ENCODE peak calls at places on chromosomes 13 and 19, in five cellular contexts. J is NB4; R is dorsolateral prefrontal cortex; M is CD8-positive, alpha-beta T cell; Q is fibroblast of mammary gland. L is an unnamed sample.

GRCh38 chr13:39527961-39528720 is 74.9 kb downstream of the LHFPL6 start:
- DNase-seq in J (no peak), R (peak; percentile 47), M (no peak), Q (peak; percentile 96), L (no peak)

GRCh38 chr13:100300213-100300612 is 211.3 kb downstream of the PCCA start:
- DNase-seq in J (no peak), R (no peak), M (no peak), Q (no peak), L (no peak)

GRCh38 chr13:76016799-76017198 is 380.7 kb downstream of the LMO7 start:
- DNase-seq in J (peak; percentile 41), R (no peak), M (no peak), Q (peak; percentile 53), L (no peak)

GRCh38 chr19:53365899-53366493 is 491 bp downstream of the ZNF525 start:
- DNase-seq in J (peak; percentile 54), R (no peak), M (no peak), Q (no peak), L (no peak)

GRCh38 chr19:20787766-20788165 is 11.7 kb downstream of the ZNF66 start:
- DNase-seq in J (no peak), R (no peak), M (no peak), Q (no peak), L (no peak)

GRCh38 chr19:47768604-47769003 is 9.9 kb upstream of the SELENOW start:
- DNase-seq in J (peak; percentile 37), R (no peak), M (no peak), Q (no peak), L (no peak)

GRCh38 chr19:11345122-11345752 is 831 bp downstream of the TMEM205 start:
- DNase-seq in J (no peak), R (no peak), M (no peak), Q (no peak), L (no peak)

GRCh38 chr19:57465680-57466381 is 8.9 kb upstream of the VN1R1 start:
- DNase-seq in J (peak; percentile 62), R (no peak), M (no peak), Q (peak; percentile 32), L (no peak)

GRCh38 chr13:80341771-80342271 is 895 bp upstream of the SPRY2 start:
- DNase-seq in J (peak; percentile 79), R (no peak), M (no peak), Q (peak; percentile 48), L (no peak)

GRCh38 chr19:54279441-54279962 is 1.4 kb downstream of the LILRB2 start:
- DNase-seq in J (no peak), R (no peak), M (no peak), Q (no peak), L (no peak)

GRCh38 chr19:38774181-38774950 is 1.0 kb upstream of the LGALS7 start:
- DNase-seq in J (no peak), R (no peak), M (no peak), Q (no peak), L (no peak)

GRCh38 chr19:38765214-38765613 is 8.1 kb downstream of the LGALS7 start:
- DNase-seq in J (no peak), R (no peak), M (no peak), Q (no peak), L (no peak)

GRCh38 chr19:38766276-38767047 is 6.9 kb downstream of the LGALS7 start:
- DNase-seq in J (no peak), R (no peak), M (no peak), Q (no peak), L (no peak)

GRCh38 chr19:38773469-38774177 is at the start of gene LGALS7:
- DNase-seq in J (no peak), R (no peak), M (no peak), Q (no peak), L (no peak)

DNA sequence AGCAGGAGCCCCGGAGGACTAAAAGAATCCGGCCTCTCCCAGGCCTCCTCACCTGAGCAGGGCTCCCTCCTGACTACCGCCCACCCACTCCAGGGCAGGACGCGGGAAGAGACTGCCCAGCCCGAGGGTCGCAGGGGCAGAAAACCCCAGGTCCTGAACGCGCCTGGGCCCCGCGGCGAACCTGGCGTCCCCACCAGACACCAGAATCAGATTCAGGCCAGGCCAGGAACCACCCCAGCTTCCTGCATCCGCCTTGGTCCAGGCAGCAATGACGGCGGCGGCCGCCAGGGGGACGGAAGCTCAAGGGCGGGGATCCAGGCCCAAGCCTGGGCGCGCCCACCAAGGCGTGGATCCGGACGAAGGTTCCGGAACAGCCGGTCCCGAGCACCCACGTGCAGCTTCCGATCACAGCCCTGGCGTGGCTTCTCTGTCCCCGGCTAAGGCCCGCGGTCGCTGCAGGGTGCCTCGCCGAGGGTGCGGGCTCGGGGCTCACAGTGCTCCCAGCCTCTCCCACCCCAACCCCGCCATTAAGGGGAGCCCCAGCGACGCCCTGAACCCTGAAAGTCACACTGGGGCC is 3.6 kb downstream of the LGALS7 start:
- DNase-seq in J (no peak), R (peak; percentile 55), M (peak; percentile 94), Q (peak; percentile 72), L (no peak)
- TF ChIP-seq CTCF in J (no peak), R (peak; percentile 63), M (peak; percentile 65), Q (peak; percentile 53), L (peak; percentile 32)

DNA sequence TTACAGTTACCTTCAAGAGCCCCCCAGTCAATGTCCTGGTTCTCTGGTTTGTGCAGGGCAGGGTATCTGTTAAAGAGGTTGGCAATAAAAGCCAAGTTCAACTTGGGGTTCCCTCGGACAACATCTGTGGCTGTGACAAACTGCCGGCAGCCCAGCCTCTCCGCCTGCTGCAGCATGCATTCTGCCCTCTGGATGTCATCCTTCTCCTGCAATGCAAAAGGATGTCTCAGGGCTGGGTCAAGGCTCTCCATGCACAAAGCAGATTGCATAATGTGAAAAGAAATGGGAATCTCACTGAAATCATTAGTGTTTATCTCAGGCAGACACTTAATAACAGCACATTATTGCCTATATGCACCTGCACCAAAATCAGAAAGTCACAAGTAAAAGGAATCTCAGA is 35.1 kb downstream of the LCP1 start:
- DNase-seq in J (no peak), R (no peak), M (no peak), Q (peak; percentile 18), L (no peak)
- TF ChIP-seq CTCF in J (no peak), R (peak; percentile 69), M (no peak), Q (peak; percentile 32), L (peak; percentile 9)

DNA sequence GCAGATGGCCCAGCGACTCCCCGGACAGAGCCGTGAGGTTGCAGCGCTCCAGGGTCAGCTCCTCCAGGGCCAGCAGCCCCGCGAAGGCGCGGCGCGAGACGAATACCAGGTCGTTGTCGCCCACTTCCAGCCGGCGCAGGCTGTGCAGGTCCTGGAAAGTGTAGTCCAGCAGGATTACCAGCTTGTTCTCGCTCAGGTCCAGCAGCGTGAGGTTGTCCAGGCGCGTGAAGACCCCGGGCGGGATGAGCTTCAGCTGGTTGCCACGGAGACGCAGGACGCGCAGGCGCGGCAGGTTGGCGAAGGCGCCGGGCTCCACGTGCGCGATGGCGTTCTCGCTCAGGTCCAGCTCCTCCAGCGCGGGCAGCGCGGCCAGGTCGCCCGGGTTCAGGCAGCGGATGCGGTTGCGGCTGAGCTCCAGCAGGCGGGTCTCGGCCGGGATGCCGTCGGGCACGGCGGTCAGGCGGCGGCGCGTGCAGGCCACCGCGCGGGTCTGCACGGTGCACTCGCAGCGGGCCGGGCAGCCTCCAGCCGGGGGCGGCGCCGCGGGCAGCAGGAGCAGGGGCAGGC is 9.3 kb upstream of the PEAK3 start:
- DNase-seq in J (no peak), R (no peak), M (no peak), Q (no peak), L (no peak)
- TF ChIP-seq CTCF in J (no peak), R (no peak), M (no peak), Q (no peak), L (no peak)

GRCh38 chr19:14378890-14379289 is 2.4 kb upstream of the ADGRE5 start:
- DNase-seq in J (no peak), R (no peak), M (no peak), Q (no peak), L (no peak)

GRCh38 chr19:14385492-14385891 is 4.2 kb downstream of the ADGRE5 start:
- DNase-seq in J (no peak), R (no peak), M (no peak), Q (no peak), L (no peak)

GRCh38 chr19:14383898-14384669 is 2.8 kb downstream of the ADGRE5 start:
- DNase-seq in J (peak; percentile 90), R (no peak), M (peak; percentile 73), Q (peak; percentile 57), L (no peak)

GRCh38 chr19:14381689-14382474 is 638 bp downstream of the ADGRE5 start:
- DNase-seq in J (peak; percentile 75), R (no peak), M (peak; percentile 82), Q (peak; percentile 55), L (no peak)

DNA sequence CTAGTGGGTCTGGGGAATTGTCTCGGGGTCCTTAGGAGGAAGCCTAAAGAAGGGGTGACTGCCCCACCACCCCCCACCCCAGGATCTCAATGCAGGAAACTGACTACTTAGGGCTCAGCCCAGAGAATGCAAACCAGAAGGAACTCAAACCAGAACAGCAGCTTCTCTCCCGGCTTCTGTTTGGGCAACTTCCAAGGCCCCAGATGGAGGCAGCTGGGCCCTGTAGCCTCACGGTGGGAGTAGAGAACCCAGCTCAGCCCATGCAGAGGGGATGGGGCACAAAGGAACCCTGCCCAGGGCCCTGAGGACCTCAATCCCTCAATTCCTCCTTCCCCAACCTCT is 2.3 kb downstream of the ADGRE5 start:
- DNase-seq in J (peak; percentile 61), R (no peak), M (no peak), Q (peak; percentile 52), L (no peak)
- TF ChIP-seq CTCF in J (no peak), R (no peak), M (no peak), Q (peak; percentile 15), L (no peak)

GRCh38 chr19:2428027-2428690 is 773 bp upstream of the TIMM13 start:
- DNase-seq in J (no peak), R (peak; percentile 64), M (no peak), Q (peak; percentile 47), L (no peak)

GRCh38 chr19:2425622-2426581 is 1.5 kb downstream of the TIMM13 start:
- DNase-seq in J (no peak), R (no peak), M (no peak), Q (no peak), L (no peak)

GRCh38 chr19:2424686-2425621 is 2.4 kb downstream of the TIMM13 start:
- DNase-seq in J (peak; percentile 68), R (peak; percentile 73), M (no peak), Q (peak; percentile 74), L (peak; percentile 63)

GRCh38 chr19:2427323-2428026 is at the start of gene TIMM13:
- DNase-seq in J (peak; percentile 91), R (peak; percentile 95), M (peak; percentile 96), Q (peak; percentile 94), L (peak; percentile 86)

DNA sequence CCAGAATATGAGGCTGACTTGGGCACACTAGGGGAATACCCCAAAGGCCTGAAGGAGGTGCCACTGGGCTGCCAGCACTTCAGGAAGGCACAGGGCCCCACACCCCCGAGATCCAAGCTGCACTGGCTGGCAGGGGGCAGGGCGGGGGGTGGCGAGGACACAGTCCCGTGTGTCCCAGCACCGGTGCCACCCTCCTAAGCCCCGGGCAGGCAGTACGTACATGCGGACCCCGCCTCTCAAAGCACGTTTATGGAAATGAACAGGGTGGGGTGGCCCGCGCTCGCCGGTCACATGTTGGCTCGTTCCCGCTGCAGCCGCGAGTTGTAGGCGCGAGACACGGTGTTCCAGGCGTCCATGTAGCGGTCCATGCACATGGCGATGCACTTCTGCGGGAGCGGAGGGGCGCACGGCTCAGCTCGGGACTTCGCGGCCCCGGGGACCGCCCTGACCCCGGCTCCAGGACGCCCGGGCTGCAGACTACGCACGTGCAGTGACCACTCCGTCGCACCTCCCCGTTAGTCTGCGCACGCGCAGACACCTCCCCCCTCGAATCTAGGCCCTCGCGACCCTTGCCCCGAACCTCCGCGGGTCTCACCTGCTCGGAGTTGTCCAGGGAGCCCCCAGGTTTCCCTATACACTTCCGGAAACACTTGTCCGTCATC is 594 bp downstream of the TIMM13 start:
- DNase-seq in J (peak; percentile 64), R (no peak), M (peak; percentile 35), Q (peak; percentile 36), L (peak; percentile 61)
- TF ChIP-seq CTCF in J (no peak), R (no peak), M (no peak), Q (no peak), L (no peak)

L was measured in D721Med.